ENCODE peak calls at places on chromosomes 5 and 9, in nine cellular contexts. J is activated CD4-positive, alpha-beta T cell treated with anti-CD3 and anti-CD28 coated beads, Interleukin-2, amount 50 U/mL, for 48 hours; Q is sigmoid colon; Y is progenitor cell of endocrine pancreas; A is tibial nerve; K is EL; R is activated naive CD4-positive, alpha-beta T cell; W is head of caudate nucleus; C is AG10803. X is an unnamed sample.

GRCh38 chr5:3389471-3390026 is 206.1 kb upstream of the IRX1 start:
- DNase-seq in J (no peak), Q (no peak), Y (no peak), A (no peak), K (no peak), R (no peak), W (no peak), C (no peak), X (no peak)

GRCh38 chr5:173454381-173454763 is 126.2 kb upstream of the STC2 start:
- DNase-seq in J (no peak), Q (no peak), Y (no peak), A (no peak), K (peak), R (no peak), W (no peak), C (peak), X (no peak)

GRCh38 chr5:54981928-54982327 is 3.5 kb downstream of the ESM1 start:
- DNase-seq in J (no peak), Q (no peak), Y (no peak), A (no peak), K (no peak), R (no peak), W (no peak), C (no peak), X (no peak)

GRCh38 chr5:105101597-105101996 is 1539.0 kb upstream of the NUDT12 start:
- DNase-seq in J (no peak), Q (no peak), Y (no peak), A (no peak), K (no peak), R (no peak), W (no peak), C (no peak), X (no peak)

GRCh38 chr5:127280494-127281220 is 9.9 kb upstream of the MEGF10 start:
- DNase-seq in J (no peak), Q (no peak), Y (no peak), A (no peak), K (no peak), R (no peak), W (no peak), C (no peak), X (no peak)

GRCh38 chr9:105233836-105234235 is 10.6 kb upstream of the SLC44A1 start:
- DNase-seq in J (no peak), Q (no peak), Y (no peak), A (no peak), K (no peak), R (no peak), W (no peak), C (no peak), X (no peak)

GRCh38 chr5:122757268-122757667 is 17.6 kb upstream of the SNX2 start:
- DNase-seq in J (no peak), Q (no peak), Y (no peak), A (no peak), K (no peak), R (no peak), W (no peak), C (no peak), X (no peak)

GRCh38 chr5:167065784-167066183 is 1225.7 kb upstream of the WWC1 start:
- DNase-seq in J (no peak), Q (no peak), Y (no peak), A (no peak), K (no peak), R (no peak), W (no peak), C (no peak), X (no peak)

GRCh38 chr9:6367128-6367741 is 39.1 kb downstream of the TPD52L3 start:
- DNase-seq in J (no peak), Q (no peak), Y (no peak), A (no peak), K (no peak), R (no peak), W (no peak), C (peak), X (no peak)

GRCh38 chr5:75514323-75514722 is 2.6 kb downstream of the POLK start:
- DNase-seq in J (no peak), Q (no peak), Y (no peak), A (no peak), K (no peak), R (no peak), W (no peak), C (no peak), X (no peak)

GRCh38 chr9:9754186-9754585 is 858.6 kb downstream of the PTPRD start:
- DNase-seq in J (no peak), Q (no peak), Y (no peak), A (no peak), K (no peak), R (no peak), W (no peak), C (no peak), X (no peak)

GRCh38 chr9:121860744-121861143 is 209.3 kb downstream of the DAB2IP start:
- DNase-seq in J (no peak), Q (peak), Y (no peak), A (peak), K (peak), R (no peak), W (no peak), C (peak), X (no peak)

GRCh38 chr5:135228236-135228635 is 170.8 kb downstream of the MACROH2A1 start:
- DNase-seq in J (no peak), Q (peak), Y (no peak), A (no peak), K (no peak), R (no peak), W (no peak), C (no peak), X (peak)